ENCODE peak calls at places on chromosomes 6 and 20, in six cellular contexts. O is GM13976, C is foreskin fibroblast, W is glutamatergic neuron, K is GM23338, G is GM06990. V is an unnamed sample.

GRCh38 chr20:12243327-12243726 is 325.6 kb downstream of the BTBD3 start:
- DNase-seq in O (no peak), C (no peak), W (no peak), K (no peak), G (no peak), V (no peak)

GRCh38 chr6:114055319-114055718 is 84.4 kb upstream of the HDAC2 start:
- DNase-seq in O (no peak), C (no peak), W (no peak), K (no peak), G (no peak), V (no peak)

GRCh38 chr20:5945963-5946362 is 4.4 kb downstream of the TRMT6 start:
- DNase-seq in O (no peak), C (peak; percentile 80), W (no peak), K (no peak), G (no peak), V (no peak)

GRCh38 chr20:1503564-1504227 is 12.5 kb upstream of the SIRPB2 start:
- DNase-seq in O (peak; percentile 77), C (peak; percentile 85), W (peak; percentile 79), K (peak; percentile 94), G (peak; percentile 39), V (peak; percentile 79)

GRCh38 chr20:60210779-60211617 is 252.8 kb downstream of the CDH26 start:
- DNase-seq in O (peak; percentile 62), C (peak; percentile 56), W (peak; percentile 88), K (peak; percentile 65), G (peak; percentile 25), V (peak; percentile 39)

GRCh38 chr6:10248378-10248843 is 166.5 kb downstream of the TFAP2A start:
- DNase-seq in O (no peak), C (peak; percentile 5), W (no peak), K (peak; percentile 49), G (no peak), V (no peak)

GRCh38 chr6:142297996-142298753 is 3.6 kb upstream of the ADGRG6 start:
- DNase-seq in O (no peak), C (peak; percentile 65), W (no peak), K (no peak), G (no peak), V (no peak)

GRCh38 chr6:31765910-31766794 is 3.7 kb downstream of the SAPCD1 start:
- DNase-seq in O (no peak), C (no peak), W (no peak), K (peak; percentile 81), G (no peak), V (no peak)

GRCh38 chr20:46312075-46312944 is 4.0 kb upstream of the CDH22 start:
- DNase-seq in O (no peak), C (no peak), W (peak; percentile 47), K (peak; percentile 84), G (no peak), V (no peak)
- TF ChIP-seq CTCF in O (no peak), C (no peak), W (no peak), K (peak; percentile 52), G (no peak), V (no peak)

GRCh38 chr6:74899416-74899815 is 306.4 kb downstream of the COL12A1 start:
- DNase-seq in O (no peak), C (no peak), W (no peak), K (peak; percentile 50), G (no peak), V (no peak)
- TF ChIP-seq CTCF in O (no peak), C (no peak), W (no peak), K (peak; percentile 60), G (peak; percentile 5), V (no peak)

DNA sequence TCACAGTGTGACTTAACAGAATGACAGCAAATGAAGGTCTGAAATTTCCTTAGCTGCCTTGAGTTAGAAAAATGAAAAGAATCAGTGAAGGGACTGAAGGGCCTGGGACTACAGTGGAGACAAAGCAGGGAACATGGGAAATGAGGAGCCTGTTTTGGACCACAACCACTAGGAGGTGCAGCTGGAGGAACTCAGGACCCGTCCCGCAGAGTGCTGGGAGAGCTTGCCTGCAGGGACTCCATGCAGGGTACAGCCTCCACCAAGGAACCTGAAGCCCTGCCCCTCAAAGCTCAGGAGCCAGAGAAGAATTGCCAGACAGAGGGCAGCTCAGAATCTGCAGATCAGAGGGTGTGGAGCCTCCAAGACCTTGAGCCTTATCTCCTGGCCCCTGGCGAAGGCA is 50.7 kb downstream of the LRFN2 start:
- DNase-seq in O (no peak), C (no peak), W (no peak), K (peak; percentile 76), G (no peak), V (no peak)
- TF ChIP-seq CTCF in O (no peak), C (no peak), W (no peak), K (peak; percentile 66), G (no peak), V (no peak)

DNA sequence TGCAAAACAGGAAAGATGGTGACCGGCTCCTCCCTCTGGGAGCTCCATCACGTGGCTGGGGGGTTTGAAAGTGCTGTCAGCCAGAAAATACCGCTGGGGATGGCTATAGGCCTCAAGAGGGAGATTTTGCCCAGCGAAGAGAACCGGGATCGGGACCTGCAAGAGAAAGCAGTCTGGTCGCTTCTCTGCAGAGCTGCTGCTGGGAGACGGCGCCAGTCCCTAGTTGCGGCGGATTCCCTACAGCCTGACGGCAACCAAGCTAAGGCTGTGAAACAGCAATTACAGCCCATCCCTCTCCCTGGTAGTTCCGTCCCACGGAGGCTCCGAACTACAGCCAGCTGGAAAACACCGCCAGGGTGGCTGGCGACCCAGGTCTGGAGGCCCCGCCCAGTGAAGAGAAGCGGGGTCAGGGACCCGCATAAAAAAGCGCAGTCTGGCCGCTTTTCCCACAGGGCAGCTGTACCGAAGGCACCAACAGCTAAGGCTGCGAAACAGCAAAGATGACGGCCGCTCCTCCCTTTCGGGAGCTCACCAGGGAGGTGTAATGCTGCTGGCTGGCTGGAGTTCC is 238.1 kb upstream of the IRAK1BP1 start:
- DNase-seq in O (no peak), C (peak; percentile 15), W (peak; percentile 35), K (peak; percentile 72), G (no peak), V (no peak)
- TF ChIP-seq CTCF in O (no peak), C (peak; percentile 8), W (no peak), K (peak; percentile 10), G (no peak), V (no peak)

DNA sequence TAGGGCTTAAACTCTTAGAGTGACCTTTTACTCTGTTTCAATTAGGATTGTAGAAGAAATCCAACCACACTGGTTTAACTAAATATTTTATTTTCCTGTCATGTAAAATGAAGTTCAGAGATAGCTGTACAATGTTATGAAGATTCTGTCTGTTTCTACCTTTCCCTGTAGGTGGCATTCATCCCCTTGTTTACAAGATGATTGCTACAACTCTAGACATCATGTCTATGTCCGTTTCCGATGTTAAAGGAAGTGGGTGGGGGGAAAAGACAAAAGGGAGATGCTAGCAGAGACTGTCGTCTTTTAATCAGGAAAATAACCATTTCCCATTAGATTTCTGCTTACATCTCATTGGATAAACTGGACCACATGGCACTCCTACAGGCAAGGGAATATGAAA is 30.9 kb upstream of the RIMS1 start:
- DNase-seq in O (peak; percentile 21), C (no peak), W (no peak), K (no peak), G (peak; percentile 37), V (no peak)
- TF ChIP-seq CTCF in O (no peak), C (peak; percentile 25), W (no peak), K (peak; percentile 37), G (peak; percentile 30), V (peak; percentile 21)

GRCh38 chr6:128520436-128521301 is at the start of gene PTPRK:
- DNase-seq in O (peak; percentile 79), C (peak; percentile 95), W (peak; percentile 95), K (peak; percentile 95), G (peak; percentile 82), V (peak; percentile 79)
- TF ChIP-seq CTCF in O (peak; percentile 31), C (peak; percentile 2), W (peak; percentile 48), K (peak; percentile 41), G (no peak), V (peak; percentile 39)

GRCh38 chr6:41474213-41474933 is 71.8 kb upstream of the FOXP4 start:
- DNase-seq in O (no peak), C (no peak), W (no peak), K (no peak), G (no peak), V (peak; percentile 53)

GRCh38 chr6:41475737-41476357 is 70.3 kb upstream of the FOXP4 start:
- DNase-seq in O (no peak), C (no peak), W (no peak), K (no peak), G (no peak), V (no peak)

GRCh38 chr6:41476407-41476806 is 69.8 kb upstream of the FOXP4 start:
- DNase-seq in O (no peak), C (no peak), W (no peak), K (no peak), G (no peak), V (no peak)

GRCh38 chr6:41475164-41475563 is 71.0 kb upstream of the FOXP4 start:
- DNase-seq in O (no peak), C (no peak), W (no peak), K (no peak), G (no peak), V (no peak)

DNA sequence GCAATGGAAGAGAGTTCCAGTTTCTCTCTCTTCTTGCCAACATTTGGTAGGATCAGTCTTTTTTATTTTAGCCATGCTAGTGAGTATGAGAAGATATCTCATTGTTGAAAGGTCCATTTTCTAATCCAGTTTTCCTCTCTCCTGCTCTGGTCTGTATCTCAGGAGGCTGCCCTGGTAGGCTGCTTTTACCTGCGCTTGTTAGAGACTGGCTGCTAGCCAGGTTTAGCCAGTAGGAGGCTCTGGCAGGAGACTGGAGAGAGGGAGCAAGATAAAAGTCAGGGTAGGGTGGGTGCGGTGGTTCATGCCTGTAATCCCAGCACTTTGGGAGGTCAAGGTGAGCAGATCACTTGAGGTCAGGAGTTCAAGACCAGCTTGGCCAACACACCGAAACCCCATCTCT is 68.6 kb upstream of the FOXP4 start:
- DNase-seq in O (no peak), C (no peak), W (no peak), K (peak; percentile 55), G (no peak), V (no peak)
- TF ChIP-seq CTCF in O (no peak), C (no peak), W (no peak), K (peak; percentile 59), G (peak; percentile 7), V (no peak)